ENCODE peak calls at places on chromosomes 4 and X, in five cellular contexts. W is activated CD4-positive, alpha-beta T cell treated with anti-CD3 and anti-CD28 coated beads, Interleukin-2, amount 10 ng/mL, durations not matched to agents 7 days and 5 days; X is neuronal stem cell; V is WTC11; Y is CD4-positive, alpha-beta memory T cell. D is an unnamed sample.

GRCh38 chrX:68942141-68942540 is 113.3 kb downstream of the EFNB1 start:
- DNase-seq in W (no peak), X (no peak), V (no peak), Y (no peak), D (no peak)

GRCh38 chr4:25500626-25501318 is 123.7 kb downstream of the ANAPC4 start:
- DNase-seq in W (no peak), X (no peak), V (no peak), Y (no peak), D (no peak)

GRCh38 chr4:8228319-8229250 is 29.5 kb downstream of the SH3TC1 start:
- DNase-seq in W (peak; percentile 75), X (no peak), V (no peak), Y (peak; percentile 81), D (peak; percentile 55)

GRCh38 chr4:55169352-55169959 is 44.1 kb upstream of the KDR start:
- DNase-seq in W (no peak), X (peak; percentile 29), V (peak; percentile 31), Y (no peak), D (no peak)

GRCh38 chr4:131488772-131489171 is 1660.3 kb upstream of the PCDH10 start:
- DNase-seq in W (no peak), X (no peak), V (no peak), Y (no peak), D (no peak)

GRCh38 chr4:39931441-39931901 is 46.2 kb downstream of the PDS5A start:
- DNase-seq in W (no peak), X (no peak), V (no peak), Y (peak; percentile 5), D (peak; percentile 13)

GRCh38 chr4:83083925-83084475 is 30.5 kb downstream of the PLAC8 start:
- DNase-seq in W (peak; percentile 82), X (no peak), V (no peak), Y (peak; percentile 75), D (peak; percentile 78)

GRCh38 chrX:44906041-44906440 is 33.1 kb downstream of the KDM6A start:
- DNase-seq in W (no peak), X (no peak), V (no peak), Y (no peak), D (no peak)

GRCh38 chr4:7322166-7322991 is 112.4 kb downstream of the PSAPL1 start:
- DNase-seq in W (no peak), X (no peak), V (no peak), Y (no peak), D (no peak)

GRCh38 chr4:120348521-120348920 is 281.9 kb upstream of the MAD2L1 start:
- DNase-seq in W (no peak), X (no peak), V (no peak), Y (no peak), D (no peak)

GRCh38 chr4:38967260-38968095 is 64.7 kb downstream of the TMEM156 start:
- DNase-seq in W (no peak), X (no peak), V (no peak), Y (no peak), D (no peak)

GRCh38 chrX:115693476-115693875 is 132.5 kb downstream of the PLS3 start:
- DNase-seq in W (no peak), X (no peak), V (no peak), Y (no peak), D (no peak)

GRCh38 chr4:80990851-80991250 is 39.7 kb upstream of the BMP3 start:
- DNase-seq in W (no peak), X (peak; percentile 35), V (peak; percentile 13), Y (no peak), D (no peak)

GRCh38 chrX:38220024-38220935 is at the start of gene SRPX:
- DNase-seq in W (peak; percentile 28), X (peak; percentile 20), V (peak; percentile 37), Y (no peak), D (no peak)

GRCh38 chrX:84477114-84477513 is 25.1 kb downstream of the HDX start:
- DNase-seq in W (no peak), X (no peak), V (no peak), Y (no peak), D (no peak)

GRCh38 chrX:3191821-3192220 is 150.6 kb downstream of the ARSF start:
- DNase-seq in W (no peak), X (no peak), V (no peak), Y (no peak), D (no peak)

GRCh38 chrX:111447298-111447697 is 35.3 kb upstream of the DCX start:
- DNase-seq in W (peak; percentile 6), X (peak; percentile 23), V (peak; percentile 41), Y (no peak), D (peak; percentile 20)

GRCh38 chrX:54564942-54565341 is 34.9 kb downstream of the GNL3L start:
- DNase-seq in W (no peak), X (no peak), V (no peak), Y (no peak), D (no peak)

GRCh38 chr4:95362906-95363578 is 185.7 kb downstream of the UNC5C start:
- DNase-seq in W (no peak), X (no peak), V (peak; percentile 39), Y (no peak), D (peak; percentile 8)

GRCh38 chrX:3609800-3610199 is 103.6 kb downstream of the PRKX start:
- DNase-seq in W (no peak), X (no peak), V (no peak), Y (no peak), D (no peak)

GRCh38 chrX:64205441-64205734 is at the start of gene AMER1:
- DNase-seq in W (no peak), X (no peak), V (no peak), Y (no peak), D (no peak)

GRCh38 chrX:72540318-72540717 is 32.3 kb downstream of the HDAC8 start:
- DNase-seq in W (no peak), X (no peak), V (no peak), Y (no peak), D (no peak)

GRCh38 chr4:122617597-122618593 is 3.0 kb downstream of the IL21 start:
- DNase-seq in W (no peak), X (no peak), V (no peak), Y (no peak), D (no peak)

GRCh38 chrX:152451731-152451980 is 541 bp upstream of the GABRA3 start:
- DNase-seq in W (no peak), X (no peak), V (no peak), Y (no peak), D (no peak)

GRCh38 chr4:125322363-125322730 is 7.6 kb downstream of the FAT4 start:
- DNase-seq in W (no peak), X (no peak), V (no peak), Y (no peak), D (no peak)